ENCODE peak calls at places on chromosomes 6 and 20, in four cellular contexts. T is H1, G is HCT116, C is GM12878. U is an unnamed sample.

GRCh38 chr6:23784313-23784919 is 341.6 kb upstream of the NRSN1 start:
- DNase-seq in T (no peak), G (no peak), C (no peak), U (no peak)

GRCh38 chr20:2320813-2321658 is 25.2 kb downstream of the TGM3 start:
- DNase-seq in T (no peak), G (no peak), C (no peak), U (no peak)

GRCh38 chr6:57256541-57256940 is 34.4 kb upstream of the RAB23 start:
- DNase-seq in T (no peak), G (no peak), C (no peak), U (no peak)

GRCh38 chr20:53493201-53493908 is 100.3 kb downstream of the ZNF217 start:
- DNase-seq in T (no peak), G (no peak), C (no peak), U (no peak)

GRCh38 chr6:77926198-77926752 is 273.4 kb downstream of the MEI4 start:
- DNase-seq in T (no peak), G (peak), C (no peak), U (no peak)

GRCh38 chr20:32902456-32903420 is 44.0 kb downstream of the EFCAB8 start:
- DNase-seq in T (peak), G (peak), C (no peak), U (peak)

GRCh38 chr6:455006-455585 is 63.5 kb downstream of the IRF4 start:
- DNase-seq in T (no peak), G (no peak), C (no peak), U (no peak)

GRCh38 chr20:59094576-59094975 is 52.0 kb upstream of the PRELID3B start:
- DNase-seq in T (peak), G (no peak), C (no peak), U (no peak)

GRCh38 chr6:2790588-2790987 is 25.4 kb downstream of the WRNIP1 start:
- DNase-seq in T (no peak), G (no peak), C (no peak), U (no peak)

GRCh38 chr6:91600561-91600960 is 1013.7 kb upstream of the MAP3K7 start:
- DNase-seq in T (no peak), G (no peak), C (no peak), U (no peak)

GRCh38 chr6:20211941-20212391 is 303 bp downstream of the MBOAT1 start:
- DNase-seq in T (peak), G (no peak), C (no peak), U (peak)

GRCh38 chr6:141790921-141791320 is 341.8 kb upstream of the GJE1 start:
- DNase-seq in T (no peak), G (no peak), C (no peak), U (no peak)

GRCh38 chr20:61585764-61586163 is 333.7 kb downstream of the CDH4 start:
- DNase-seq in T (no peak), G (no peak), C (no peak), U (no peak)

GRCh38 chr6:169269180-169270076 is 15.8 kb upstream of the THBS2 start:
- DNase-seq in T (no peak), G (no peak), C (no peak), U (no peak)

GRCh38 chr6:92667843-92668242 is 751.5 kb downstream of the EPHA7 start:
- DNase-seq in T (no peak), G (no peak), C (no peak), U (no peak)

DNA sequence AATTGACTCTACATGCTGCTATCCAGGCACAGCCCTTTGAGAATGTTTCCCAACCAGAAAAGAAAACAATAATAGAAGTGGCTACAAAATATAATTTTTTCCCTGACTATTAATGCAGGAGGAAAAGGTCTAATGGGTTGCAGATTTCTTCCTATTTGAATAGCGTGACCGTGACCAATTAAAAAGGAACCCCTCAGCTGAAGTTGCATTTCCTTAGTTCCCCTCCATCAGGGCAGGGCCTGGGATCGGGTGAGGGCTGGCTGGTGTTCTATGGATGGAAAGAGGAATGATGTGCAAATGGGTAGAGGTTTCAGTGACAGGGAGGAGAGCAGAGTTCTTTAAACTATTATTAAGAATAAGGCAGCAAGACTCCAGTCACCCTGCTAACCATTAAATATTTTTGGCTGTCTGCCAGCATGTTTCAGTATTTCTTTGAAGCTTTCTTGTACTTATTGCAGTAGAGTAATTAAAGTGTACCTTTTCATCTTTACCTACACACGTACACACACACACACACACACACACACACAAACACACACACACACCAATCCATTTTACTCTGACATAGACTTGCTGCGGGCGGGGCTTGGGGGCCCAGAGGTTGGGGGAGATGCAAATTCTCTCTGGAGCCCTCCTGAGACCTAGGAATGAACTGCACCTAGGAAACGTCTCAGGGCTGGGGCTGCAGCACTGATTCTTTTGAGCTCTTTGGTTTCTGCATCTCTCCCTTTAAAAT is 154.8 kb upstream of the SLC35B3 start:
- DNase-seq in T (peak), G (peak), C (no peak), U (peak)
- TF ChIP-seq EGR1 in T (no peak), G (no peak), C (no peak), U (no peak)

DNA sequence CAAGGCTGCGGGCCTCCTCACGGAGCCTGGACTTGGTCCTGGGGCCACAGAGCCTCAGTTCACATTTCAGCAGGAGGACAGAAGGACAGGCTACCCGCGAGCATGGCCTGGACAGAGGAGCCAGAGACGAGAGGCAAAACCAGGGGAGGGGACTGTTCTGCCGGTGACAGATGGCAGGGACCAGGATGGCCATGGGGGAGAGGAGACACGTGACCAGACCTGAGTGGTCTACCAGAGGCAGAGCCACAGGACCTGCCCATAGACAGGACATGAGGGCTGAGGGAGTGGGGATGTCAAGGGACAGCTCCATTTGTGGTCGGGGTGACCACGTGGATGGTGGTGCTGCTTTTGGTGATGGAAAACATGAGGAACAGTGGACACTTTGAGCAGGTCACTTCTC is 207.9 kb downstream of the NFATC2 start:
- DNase-seq in T (no peak), G (no peak), C (no peak), U (no peak)
- TF ChIP-seq EGR1 in T (no peak), G (no peak), C (no peak), U (no peak)

GRCh38 chr6:112149236-112149635 is 61.8 kb downstream of the FAM229B start:
- DNase-seq in T (no peak), G (no peak), C (no peak), U (no peak)
- TF ChIP-seq EGR1 in T (no peak), G (no peak), C (no peak), U (no peak)

GRCh38 chr6:158715330-158716311 is 65.8 kb downstream of the SYTL3 start:
- DNase-seq in T (no peak), G (no peak), C (no peak), U (no peak)
- TF ChIP-seq EGR1 in T (no peak), G (no peak), C (no peak), U (no peak)

DNA sequence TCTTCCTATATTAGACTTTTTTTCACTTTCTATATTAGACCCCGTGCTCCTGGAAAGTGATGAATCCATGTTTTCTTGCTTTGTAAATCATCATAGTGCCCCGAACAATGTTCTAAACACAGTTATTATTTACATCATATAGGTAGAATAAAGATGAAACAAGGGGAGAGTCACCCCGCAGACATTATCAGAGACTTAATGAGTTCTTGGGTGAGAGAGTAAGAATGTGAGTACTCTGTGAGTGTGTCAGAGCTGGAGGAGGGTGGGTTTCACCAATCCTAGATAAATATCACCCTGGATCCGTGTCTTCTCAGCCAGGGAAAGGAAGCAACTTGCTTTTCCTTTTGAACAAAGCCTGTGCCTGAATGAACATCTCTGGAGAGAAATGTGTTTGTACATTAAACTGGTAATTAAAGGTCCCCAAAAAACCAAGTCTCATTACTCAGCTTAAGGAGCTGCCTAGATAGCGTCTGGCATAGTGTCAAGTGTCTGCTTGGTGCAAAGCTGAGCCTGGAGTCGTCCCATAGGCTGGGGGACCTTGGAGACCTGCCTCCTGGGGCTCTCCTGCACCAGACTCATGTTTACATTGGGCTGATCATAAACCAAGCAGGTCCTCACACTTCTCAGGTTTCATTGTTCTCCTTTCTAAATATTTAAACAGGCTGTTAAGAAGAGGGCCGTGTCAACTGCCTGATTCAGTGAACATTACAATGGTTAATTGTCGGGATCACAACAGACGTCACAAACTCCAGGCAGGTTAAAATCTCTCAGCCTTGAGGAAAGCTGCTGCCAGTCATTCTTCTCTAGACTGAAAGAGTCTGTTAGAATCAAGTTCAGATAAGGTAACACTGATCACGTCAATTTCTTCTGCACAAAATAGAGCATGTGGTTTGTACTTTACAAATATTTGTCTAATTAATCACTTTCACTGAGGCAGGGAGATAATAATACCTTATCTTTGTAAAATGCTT is 179.7 kb upstream of the MYLIP start:
- DNase-seq in T (no peak), G (no peak), C (no peak), U (peak)
- TF ChIP-seq EGR1 in T (no peak), G (no peak), C (no peak), U (no peak)

GRCh38 chr20:47952165-47952564 is 166.9 kb upstream of the SULF2 start:
- DNase-seq in T (no peak), G (no peak), C (no peak), U (no peak)

GRCh38 chr20:47950557-47951283 is 165.4 kb upstream of the SULF2 start:
- DNase-seq in T (no peak), G (no peak), C (no peak), U (no peak)

GRCh38 chr20:47949230-47949629 is 163.9 kb upstream of the SULF2 start:
- DNase-seq in T (no peak), G (no peak), C (no peak), U (no peak)

GRCh38 chr20:47951521-47951951 is 166.3 kb upstream of the SULF2 start:
- DNase-seq in T (no peak), G (no peak), C (no peak), U (no peak)

DNA sequence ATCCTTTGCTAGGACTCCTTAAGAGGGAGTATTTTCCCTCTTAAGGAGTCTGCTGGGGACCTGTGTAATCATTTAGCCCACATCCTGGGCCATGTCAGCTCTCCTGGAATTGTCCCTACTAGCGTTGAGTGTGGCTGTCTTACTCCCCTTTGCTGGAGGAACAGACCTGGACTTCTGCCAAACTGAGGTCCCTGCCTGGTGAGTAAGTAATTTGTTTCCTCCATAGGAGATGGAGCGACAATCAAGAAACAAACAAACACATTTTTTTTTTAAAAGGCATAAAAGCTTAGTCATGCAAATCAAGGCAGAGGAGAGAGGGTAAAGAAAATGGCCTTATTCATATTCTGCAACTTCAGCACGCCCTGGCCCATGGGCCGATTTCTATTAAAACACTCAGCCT is 164.8 kb upstream of the SULF2 start:
- DNase-seq in T (no peak), G (no peak), C (no peak), U (peak)
- TF ChIP-seq EGR1 in T (no peak), G (no peak), C (no peak), U (no peak)